ENCODE peak calls at places on chromosomes 7 and 10, in seven cellular contexts. Z is activated gamma-delta T cell treated with anti-CD3 and anti-CD28 coated beads, Interleukin-2, amount 50 U/mL, for 16 hours; U is EL; O is NCI-H1092; N is AG20443; A is cardiac muscle cell; M is thyroid gland. S is an unnamed sample.

GRCh38 chr7:74657692-74658170 is at the start of gene GTF2I:
- DNase-seq in M (no peak), U (no peak), Z (peak), O (peak), A (peak), N (no peak), S (no peak)

GRCh38 chr10:5563237-5563961 is 38.6 kb downstream of the CALML3 start:
- DNase-seq in A (peak), U (peak), Z (no peak), M (no peak), O (no peak), N (peak), S (no peak)

GRCh38 chr10:95628786-95629185 is 27.7 kb downstream of the ALDH18A1 start:
- DNase-seq in M (no peak), O (no peak), U (no peak), A (no peak), Z (no peak), N (no peak), S (no peak)

GRCh38 chr10:123149568-123150228 is 1.8 kb downstream of the HMX2 start:
- DNase-seq in O (no peak), A (peak), U (peak), Z (no peak), M (no peak), N (peak), S (no peak)

GRCh38 chr7:121301441-121302213 is 27.2 kb upstream of the WNT16 start:
- DNase-seq in O (no peak), U (peak), Z (no peak), A (no peak), M (no peak), N (no peak), S (no peak)

GRCh38 chr10:33790506-33791283 is 456.2 kb upstream of the NRP1 start:
- DNase-seq in M (no peak), Z (no peak), O (no peak), U (no peak), N (no peak), A (no peak), S (no peak)

GRCh38 chr7:64628192-64628591 is 37.7 kb upstream of the ZNF107 start:
- DNase-seq in O (no peak), U (no peak), Z (no peak), M (no peak), A (no peak), N (no peak), S (no peak)

GRCh38 chr10:86489071-86489810 is 32.4 kb downstream of the WAPL start:
- DNase-seq in U (no peak), A (no peak), N (no peak), M (no peak), O (no peak), Z (no peak), S (no peak)

GRCh38 chr10:97179731-97180366 is 5.9 kb downstream of the SLIT1 start:
- DNase-seq in A (peak), U (peak), N (peak), Z (no peak), O (peak), M (no peak), S (no peak)

GRCh38 chr7:72069263-72069662 is 342.9 kb downstream of the CALN1 start:
- DNase-seq in N (no peak), U (no peak), A (no peak), O (no peak), Z (no peak), M (no peak), S (no peak)

GRCh38 chr10:132103116-132103910 is 37.6 kb downstream of the JAKMIP3 start:
- DNase-seq in M (no peak), O (no peak), U (no peak), A (no peak), Z (no peak), N (no peak), S (no peak)

GRCh38 chr7:80883188-80884025 is 35.4 kb downstream of the SEMA3C start:
- DNase-seq in U (peak), M (no peak), Z (no peak), O (no peak), A (no peak), N (peak), S (peak)

GRCh38 chr10:71795248-71795647 is 21.9 kb upstream of the VSIR start:
- DNase-seq in N (peak), M (peak), U (no peak), A (peak), O (no peak), Z (no peak), S (no peak)

GRCh38 chr7:127107601-127108007 is 145.1 kb downstream of the GRM8 start:
- DNase-seq in M (peak), Z (no peak), U (peak), A (peak), O (no peak), N (peak), S (peak)

GRCh38 chr7:19713676-19714075 is 4.8 kb upstream of the POLR1F start:
- DNase-seq in O (no peak), M (peak), N (peak), U (peak), Z (peak), A (peak), S (no peak)

GRCh38 chr10:126133906-126134703 is 237.7 kb downstream of the FANK1 start:
- DNase-seq in A (no peak), M (no peak), U (peak), Z (no peak), N (peak), O (no peak), S (no peak)

GRCh38 chr10:102668312-102669110 is 24.2 kb downstream of the TRIM8 start:
- DNase-seq in Z (no peak), O (no peak), N (no peak), U (no peak), M (no peak), A (no peak), S (no peak)

GRCh38 chr7:4724648-4725013 is 42.5 kb downstream of the FOXK1 start:
- DNase-seq in A (no peak), O (no peak), N (peak), U (peak), M (no peak), Z (peak), S (no peak)

GRCh38 chr7:137772748-137773147 is 74.0 kb downstream of the DGKI start:
- DNase-seq in Z (no peak), U (peak), M (no peak), N (peak), A (no peak), O (no peak), S (peak)

GRCh38 chr7:146090023-146090645 is 26.5 kb upstream of the CNTNAP2 start:
- DNase-seq in N (no peak), O (peak), U (no peak), A (peak), M (peak), Z (no peak), S (no peak)

GRCh38 chr10:127569210-127569609 is 20.1 kb downstream of the NPS start:
- DNase-seq in Z (no peak), M (no peak), O (no peak), A (no peak), U (no peak), N (no peak), S (no peak)